ENCODE peak calls at places on chromosomes 16 and 17, in six cellular contexts. G, Y, A, Q, O and U are unnamed samples.

GRCh38 chr17:77193653-77194052 is 52.9 kb downstream of the SEC14L1 start:
- DNase-seq in G (no peak), Y (no peak), Q (no peak), A (no peak), O (no peak), U (no peak)

GRCh38 chr16:68644715-68645493 is at the start of gene CDH3:
- DNase-seq in A (no peak), G (no peak), O (no peak), Y (peak; percentile 61), Q (no peak), U (peak; percentile 61)

GRCh38 chr17:77957215-77957868 is 1.2 kb upstream of the TNRC6C start:
- DNase-seq in Y (no peak), O (peak; percentile 29), Q (no peak), A (peak; percentile 26), G (no peak), U (no peak)

GRCh38 chr16:14460726-14461125 is 169.3 kb downstream of the PARN start:
- DNase-seq in O (no peak), A (no peak), Y (no peak), Q (no peak), G (no peak), U (no peak)

GRCh38 chr16:50992366-50993032 is 158.6 kb downstream of the SALL1 start:
- DNase-seq in Y (no peak), G (no peak), O (no peak), A (no peak), Q (no peak), U (no peak)

GRCh38 chr16:20918486-20919239 is 18.1 kb downstream of the LYRM1 start:
- DNase-seq in A (no peak), O (peak; percentile 35), Q (peak; percentile 39), Y (no peak), G (no peak), U (peak; percentile 67)

GRCh38 chr16:23803591-23804123 is 32.1 kb upstream of the PRKCB start:
- DNase-seq in G (peak; percentile 79), A (peak; percentile 60), O (peak; percentile 8), Q (no peak), Y (no peak), U (peak; percentile 22)

GRCh38 chr17:6249747-6250146 is 179.6 kb downstream of the WSCD1 start:
- DNase-seq in O (no peak), G (no peak), Q (no peak), A (no peak), Y (no peak), U (no peak)

GRCh38 chr17:9928601-9929341 is 23.7 kb upstream of the RCVRN start:
- DNase-seq in G (no peak), A (peak; percentile 90), Y (no peak), Q (no peak), O (peak; percentile 96), U (peak; percentile 56)

GRCh38 chr16:89048871-89049422 is 44.7 kb upstream of the ACSF3 start:
- DNase-seq in Q (no peak), O (no peak), G (no peak), Y (no peak), A (no peak), U (no peak)

GRCh38 chr17:50177983-50178834 is 12.4 kb downstream of the SGCA start:
- DNase-seq in Y (peak; percentile 66), A (peak; percentile 98), G (peak; percentile 69), Q (peak; percentile 43), O (peak; percentile 99), U (peak; percentile 76)

GRCh38 chr17:18948476-18949006 is 3.4 kb upstream of the SLC5A10 start:
- DNase-seq in Y (no peak), A (no peak), Q (no peak), O (no peak), G (no peak), U (no peak)

GRCh38 chr16:11095935-11096334 is 151.6 kb downstream of the CLEC16A start:
- DNase-seq in Q (no peak), Y (no peak), G (no peak), O (no peak), A (no peak), U (no peak)

GRCh38 chr17:45368661-45369060 is 51.8 kb upstream of the MAP3K14 start:
- DNase-seq in G (no peak), A (no peak), Y (no peak), Q (no peak), O (peak; percentile 92), U (no peak)

GRCh38 chr17:78973196-78973595 is 6.5 kb downstream of the LGALS3BP start:
- DNase-seq in A (no peak), Q (no peak), O (no peak), Y (no peak), G (no peak), U (peak; percentile 41)

GRCh38 chr17:38619937-38620550 is 14.3 kb upstream of the SRCIN1 start:
- DNase-seq in G (no peak), O (no peak), Y (no peak), A (no peak), Q (no peak), U (no peak)

GRCh38 chr16:11587643-11588247 is 1.0 kb upstream of the LITAF start:
- DNase-seq in Q (no peak), O (no peak), G (no peak), Y (no peak), A (no peak), U (no peak)

GRCh38 chr17:77231076-77231871 is 90.5 kb downstream of the SEC14L1 start:
- DNase-seq in O (no peak), Q (no peak), G (no peak), Y (no peak), A (no peak), U (no peak)

GRCh38 chr16:10016761-10017160 is 165.5 kb downstream of the GRIN2A start:
- DNase-seq in A (no peak), Y (no peak), O (no peak), Q (no peak), G (no peak), U (no peak)

GRCh38 chr17:11889266-11889665 is 108.0 kb downstream of the ZNF18 start:
- DNase-seq in G (no peak), Y (no peak), Q (no peak), O (no peak), A (no peak), U (no peak)

GRCh38 chr16:53224932-53225533 is 170.2 kb downstream of the CHD9 start:
- DNase-seq in A (peak; percentile 55), O (peak; percentile 22), Y (no peak), G (no peak), Q (no peak), U (no peak)

GRCh38 chr17:30921544-30922196 is at the start of gene ADAP2:
- DNase-seq in Y (no peak), Q (no peak), A (peak; percentile 51), G (peak; percentile 36), O (no peak), U (no peak)

GRCh38 chr17:39635614-39636176 is 1.2 kb upstream of the STARD3 start:
- DNase-seq in Y (no peak), A (no peak), G (no peak), Q (no peak), O (no peak), U (no peak)
- H3K27ac ChIP-seq in Y (peak overlapping the region; percentile 92), A (peak overlapping the region; percentile 93), G (peak overlapping the region; percentile 95), Q (peak overlapping the region; percentile 96), O (no peak overlapping the region), U (no peak overlapping the region)

GRCh38 chr17:28745777-28746473 is 2.1 kb downstream of the TRAF4 start:
- DNase-seq in A (peak; percentile 55), G (no peak), Q (no peak), O (no peak), Y (peak; percentile 92), U (no peak)
- TF ChIP-seq POLR2A in A (peak; percentile 9), G (peak; percentile 46), Q (no peak), O (peak; percentile 0), Y (no peak), U (no peak)

GRCh38 chr17:40557531-40558299 is 7.6 kb downstream of the CCR7 start:
- DNase-seq in Y (no peak), O (no peak), A (no peak), Q (no peak), G (no peak), U (peak; percentile 75)

GRCh38 chr17:40555296-40556190 is 9.7 kb downstream of the CCR7 start:
- DNase-seq in Q (no peak), G (peak; percentile 16), O (no peak), A (no peak), Y (no peak), U (peak; percentile 13)

GRCh38 chr17:40558300-40558584 is 7.0 kb downstream of the CCR7 start:
- DNase-seq in G (no peak), Q (no peak), Y (no peak), A (no peak), O (no peak), U (no peak)

GRCh38 chr17:40556198-40556661 is 9.0 kb downstream of the CCR7 start:
- DNase-seq in O (no peak), G (no peak), Y (no peak), Q (no peak), A (no peak), U (no peak)

GRCh38 chr17:40556884-40557414 is 8.3 kb downstream of the CCR7 start:
- DNase-seq in G (no peak), A (no peak), O (no peak), Q (no peak), Y (no peak), U (peak; percentile 71)
- H3K27ac ChIP-seq in G (peak overlapping the region; percentile 67), A (peak overlapping the region; percentile 95), O (peak overlapping the region; percentile 21), Q (peak overlapping the region; percentile 56), Y (peak overlapping the region; percentile 97), U (peak overlapping the region; percentile 83)

GRCh38 chr16:35744084-35744483 is 2284.7 kb downstream of the TP53TG3F start:
- DNase-seq in G (no peak), O (no peak), A (no peak), Q (no peak), Y (no peak), U (no peak)

GRCh38 chr16:35745191-35745590 is 2285.8 kb downstream of the TP53TG3F start:
- DNase-seq in G (no peak), A (no peak), O (no peak), Q (no peak), Y (no peak), U (no peak)

GRCh38 chr16:35745821-35746248 is 2286.4 kb downstream of the TP53TG3F start:
- DNase-seq in Y (no peak), O (no peak), Q (no peak), A (no peak), G (no peak), U (no peak)

GRCh38 chr16:35743101-35743692 is 2283.8 kb downstream of the TP53TG3F start:
- DNase-seq in A (no peak), O (no peak), Y (no peak), G (no peak), Q (no peak), U (no peak)

DNA sequence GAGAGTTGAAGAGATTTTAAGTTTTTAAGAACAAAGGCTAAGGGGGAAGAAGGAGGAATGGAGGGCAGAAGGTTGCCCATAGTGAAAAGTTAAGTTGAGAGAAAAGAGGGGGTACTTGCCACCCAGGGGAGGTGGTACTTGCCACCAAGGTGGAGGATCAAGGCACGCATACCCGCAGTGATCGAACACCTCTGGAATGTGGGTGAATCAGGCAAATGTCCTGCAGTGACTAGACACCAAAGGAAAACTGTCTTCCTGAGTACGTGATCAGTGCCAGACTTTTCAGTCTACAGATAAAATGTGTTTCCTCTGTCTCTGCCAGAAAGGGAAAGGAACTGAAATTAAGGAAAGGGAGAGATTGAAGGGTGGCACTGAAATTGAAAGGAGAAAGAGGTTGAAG is 2285.3 kb downstream of the TP53TG3F start:
- DNase-seq in O (no peak), A (no peak), Y (no peak), G (no peak), Q (no peak), U (no peak)
- TF ChIP-seq POLR2A in O (no peak), A (no peak), Y (no peak), G (no peak), Q (no peak), U (no peak)

GRCh38 chr16:2531696-2532493 is 687 bp upstream of the CEMP1 start:
- DNase-seq in G (peak; percentile 99), Y (peak; percentile 99), A (peak; percentile 96), Q (peak; percentile 98), O (peak; percentile 95), U (peak; percentile 98)
- H3K27ac ChIP-seq in G (peak overlapping the region; percentile 93), Y (peak overlapping the region; percentile 99), A (peak overlapping the region; percentile 92), Q (peak overlapping the region; percentile 99), O (peak overlapping the region; percentile 75), U (peak overlapping the region; percentile 96)

GRCh38 chr16:57544129-57544653 is 1.7 kb downstream of the ADGRG5 start:
- DNase-seq in A (no peak), O (no peak), Y (peak; percentile 27), Q (no peak), G (peak; percentile 79), U (peak; percentile 5)
- TF ChIP-seq POLR2A in A (no peak), O (no peak), Y (no peak), Q (no peak), G (no peak), U (no peak)